ENCODE peak calls at places on chromosomes 3 and 15, in seven cellular contexts. J, F, X, I, H, U and S are unnamed samples.

GRCh38 chr3:139523718-139524117 is 15.8 kb downstream of the RBP1 start:
- DNase-seq in F (no peak), H (no peak), X (no peak), U (no peak), I (no peak), J (no peak), S (peak; percentile 71)

GRCh38 chr3:3309836-3310235 is 130.3 kb upstream of the CRBN start:
- DNase-seq in U (no peak), X (no peak), J (no peak), I (no peak), F (no peak), H (no peak), S (no peak)

GRCh38 chr3:81302045-81302444 is 459.4 kb downstream of the GBE1 start:
- DNase-seq in J (peak; percentile 15), H (no peak), U (peak; percentile 25), I (peak; percentile 72), X (peak; percentile 31), F (peak; percentile 29), S (peak; percentile 66)

GRCh38 chr15:33451385-33451784 is 140.6 kb downstream of the RYR3 start:
- DNase-seq in J (no peak), H (no peak), I (no peak), F (no peak), X (no peak), U (no peak), S (no peak)

GRCh38 chr3:105173972-105174371 is 192.7 kb upstream of the ALCAM start:
- DNase-seq in H (no peak), F (no peak), I (no peak), U (no peak), J (no peak), X (no peak), S (no peak)

GRCh38 chr15:74642328-74642723 is 26.7 kb downstream of the CLK3 start:
- DNase-seq in H (no peak), F (no peak), U (no peak), J (no peak), I (no peak), X (no peak), S (no peak)

GRCh38 chr3:9778518-9779129 is 8.9 kb upstream of the CAMK1 start:
- DNase-seq in U (no peak), H (peak; percentile 37), J (no peak), I (no peak), X (no peak), F (no peak), S (no peak)

GRCh38 chr3:52153389-52154096 is 680 bp downstream of the POC1A start:
- DNase-seq in H (no peak), J (no peak), I (peak; percentile 16), U (peak; percentile 47), X (peak; percentile 84), F (peak; percentile 86), S (peak; percentile 85)

GRCh38 chr3:13954266-13954665 is 74.4 kb upstream of the WNT7A start:
- DNase-seq in J (no peak), X (no peak), U (no peak), F (no peak), I (no peak), H (no peak), S (no peak)

GRCh38 chr3:25558796-25559195 is 105.9 kb downstream of the TOP2B start:
- DNase-seq in H (no peak), F (no peak), X (no peak), I (no peak), J (no peak), U (no peak), S (no peak)

GRCh38 chr3:4719011-4719649 is 226.0 kb downstream of the ITPR1 start:
- DNase-seq in I (no peak), X (no peak), H (no peak), F (no peak), J (peak; percentile 24), U (no peak), S (peak; percentile 42)

GRCh38 chr3:29764059-29764458 is 483.2 kb downstream of the RBMS3 start:
- DNase-seq in J (peak; percentile 18), U (no peak), F (no peak), H (no peak), X (no peak), I (peak; percentile 87), S (no peak)

GRCh38 chr15:81299630-81300273 is 24.2 kb downstream of the STARD5 start:
- DNase-seq in F (no peak), I (no peak), U (no peak), X (no peak), H (no peak), J (no peak), S (no peak)

GRCh38 chr3:185645596-185646381 is 59.7 kb downstream of the SENP2 start:
- DNase-seq in F (no peak), J (no peak), U (no peak), H (no peak), X (peak; percentile 68), I (no peak), S (peak; percentile 79)

GRCh38 chr15:86178845-86179244 is 99.2 kb downstream of the AGBL1 start:
- DNase-seq in X (peak; percentile 36), F (no peak), J (no peak), U (no peak), H (no peak), I (no peak), S (peak; percentile 66)

GRCh38 chr15:64019764-64020163 is 26.5 kb downstream of the DAPK2 start:
- DNase-seq in I (no peak), X (no peak), F (peak; percentile 64), H (no peak), U (no peak), J (no peak), S (no peak)

GRCh38 chr3:100802126-100802525 is 92.8 kb downstream of the TFG start:
- DNase-seq in H (no peak), F (no peak), X (no peak), U (no peak), J (no peak), I (no peak), S (no peak)

GRCh38 chr3:42652251-42652610 is 1.3 kb upstream of the ZBTB47 start:
- DNase-seq in J (no peak), X (peak; percentile 25), H (no peak), F (no peak), U (no peak), I (no peak), S (no peak)

GRCh38 chr3:30933478-30934207 is 39.2 kb upstream of the GADL1 start:
- DNase-seq in J (no peak), I (no peak), U (no peak), F (no peak), X (no peak), H (no peak), S (no peak)

GRCh38 chr3:98974442-98974841 is 72.9 kb upstream of the DCBLD2 start:
- DNase-seq in F (no peak), X (no peak), I (no peak), H (no peak), U (no peak), J (no peak), S (no peak)

GRCh38 chr3:98969295-98969694 is 67.8 kb upstream of the DCBLD2 start:
- DNase-seq in U (no peak), F (no peak), X (no peak), I (no peak), H (no peak), J (no peak), S (no peak)

GRCh38 chr3:98971183-98971681 is 69.7 kb upstream of the DCBLD2 start:
- DNase-seq in H (no peak), I (peak; percentile 27), J (no peak), X (no peak), F (no peak), U (no peak), S (no peak)

GRCh38 chr3:98972720-98973119 is 71.2 kb upstream of the DCBLD2 start:
- DNase-seq in F (no peak), U (no peak), J (no peak), I (no peak), H (no peak), X (no peak), S (no peak)

DNA sequence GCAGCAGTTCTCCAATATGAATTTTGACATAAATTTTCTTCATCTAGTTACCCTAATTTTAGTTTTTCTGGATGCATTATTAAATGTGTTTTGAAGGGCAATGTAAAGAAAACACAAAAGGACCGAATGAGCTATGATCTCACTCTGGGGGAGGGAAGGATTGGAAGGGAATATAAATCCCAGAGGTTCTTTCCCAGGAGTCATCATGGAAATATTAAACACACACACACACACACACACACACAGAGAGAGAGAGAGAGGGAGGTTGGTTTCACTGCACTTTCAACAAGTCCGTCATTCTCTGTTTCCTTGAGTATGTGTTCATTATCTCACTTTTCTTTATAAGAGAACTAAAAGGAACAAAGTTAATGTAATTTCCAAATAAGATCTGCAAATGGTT is 70.7 kb upstream of the DCBLD2 start:
- DNase-seq in X (no peak), J (peak; percentile 86), U (no peak), I (peak; percentile 91), H (no peak), F (no peak), S (no peak)
- H3K9me3 ChIP-seq in X (no peaks in the 10 kb centered on the region), J (peaks cover 2% of the 10 kb centered on the region), U (no peaks in the 10 kb centered on the region), I (no peaks in the 10 kb centered on the region), H (no peaks in the 10 kb centered on the region), F (no peaks in the 10 kb centered on the region), S (no peaks in the 10 kb centered on the region)

GRCh38 chr3:123076112-123076495 is 9.3 kb downstream of the PDIA5 start:
- DNase-seq in X (no peak), J (no peak), H (no peak), I (no peak), U (no peak), F (no peak), S (no peak)

GRCh38 chr3:123076496-123077418 is 9.9 kb downstream of the PDIA5 start:
- DNase-seq in U (no peak), F (no peak), X (no peak), J (no peak), H (peak; percentile 51), I (no peak), S (peak; percentile 24)

GRCh38 chr3:123080864-123081562 is 14.2 kb downstream of the PDIA5 start:
- DNase-seq in U (no peak), J (no peak), F (no peak), X (no peak), I (no peak), H (no peak), S (peak; percentile 75)

GRCh38 chr3:123075359-123075758 is 8.5 kb downstream of the PDIA5 start:
- DNase-seq in I (no peak), F (no peak), H (no peak), J (no peak), X (no peak), U (no peak), S (peak; percentile 47)

GRCh38 chr3:123078101-123078500 is 11.3 kb downstream of the PDIA5 start:
- DNase-seq in F (no peak), X (no peak), I (no peak), H (no peak), U (no peak), J (no peak), S (peak; percentile 33)
- H3K27ac ChIP-seq in F (no peak overlapping the region), X (no peak overlapping the region), I (no peak overlapping the region), H (no peak overlapping the region), U (no peak overlapping the region), J (no peak overlapping the region), S (no peak overlapping the region)

DNA sequence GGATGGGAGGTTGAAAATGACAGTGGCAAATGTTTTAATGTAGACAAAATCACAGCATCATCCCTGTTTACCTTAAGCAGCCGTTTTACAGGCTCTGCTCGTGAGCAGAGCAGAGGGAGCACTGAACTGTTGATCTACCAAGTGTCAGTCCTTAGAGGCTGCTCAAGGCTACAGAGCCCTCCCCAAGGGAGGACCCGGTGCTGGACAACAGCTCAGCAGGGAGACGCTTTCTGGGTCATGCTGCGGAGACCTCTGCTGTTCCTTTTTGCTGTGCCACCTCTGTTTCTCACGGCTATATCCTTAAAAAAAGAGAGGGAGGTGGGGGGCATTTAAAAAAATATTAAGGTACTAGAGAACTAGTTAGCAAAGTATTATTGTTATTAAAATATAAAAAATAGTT is 400.2 kb downstream of the GABRB3 start:
- DNase-seq in J (no peak), X (no peak), I (no peak), U (no peak), H (no peak), F (no peak), S (no peak)
- H3K9me3 ChIP-seq in J (peaks cover 18% of the 10 kb centered on the region), X (no peaks in the 10 kb centered on the region), I (no peaks in the 10 kb centered on the region), U (no peaks in the 10 kb centered on the region), H (no peaks in the 10 kb centered on the region), F (no peaks in the 10 kb centered on the region), S (no peaks in the 10 kb centered on the region)

GRCh38 chr3:45565341-45565740 is 29.2 kb upstream of the LIMD1 start:
- DNase-seq in X (no peak), H (no peak), J (no peak), I (no peak), U (peak; percentile 61), F (no peak), S (no peak)
- H3K27ac ChIP-seq in X (no peak overlapping the region), H (no peak overlapping the region), J (no peak overlapping the region), I (no peak overlapping the region), U (no peak overlapping the region), F (no peak overlapping the region), S (no peak overlapping the region)